ENCODE peak calls at places on chromosomes 7 and 10, in four cellular contexts. A is right lobe of liver; U is naive thymus-derived CD8-positive, alpha-beta T cell; P is heart right ventricle. D is an unnamed sample.

GRCh38 chr7:116933465-116933864 is 19.8 kb upstream of the ST7 start:
- DNase-seq in U (no peak), A (no peak), P (no peak), D (no peak)

GRCh38 chr7:66748791-66749190 is 8.3 kb downstream of the RABGEF1 start:
- DNase-seq in U (no peak), P (peak; percentile 73), A (peak; percentile 78), D (no peak)

GRCh38 chr10:95324436-95325268 is 33.8 kb upstream of the PDLIM1 start:
- DNase-seq in U (no peak), A (no peak), P (no peak), D (no peak)

GRCh38 chr7:123823898-123824753 is 20.8 kb upstream of the HYAL4 start:
- DNase-seq in P (no peak), A (no peak), U (peak; percentile 28), D (no peak)

GRCh38 chr10:99364125-99364524 is 35.0 kb downstream of the CNNM1 start:
- DNase-seq in P (no peak), A (no peak), U (no peak), D (no peak)

GRCh38 chr7:29636009-29636351 is 72.3 kb downstream of the PRR15 start:
- DNase-seq in P (no peak), A (no peak), U (no peak), D (no peak)

GRCh38 chr7:18890134-18890533 is 227.3 kb downstream of the TWIST1 start:
- DNase-seq in P (no peak), A (no peak), U (no peak), D (no peak)

GRCh38 chr7:37083311-37084096 is 359.2 kb upstream of the AOAH start:
- DNase-seq in U (no peak), P (peak; percentile 64), A (no peak), D (no peak)

GRCh38 chr7:47715631-47716068 is 133.7 kb upstream of the TNS3 start:
- DNase-seq in A (peak; percentile 89), P (no peak), U (no peak), D (no peak)